ENCODE peak calls at places on chromosome 22, in ten cellular contexts. I is RKO; M is AG08396; V is T-helper 9 cell; G is naive thymus-derived CD8-positive, alpha-beta T cell; P is GM06990; E is stimulated activated effector memory CD8-positive, alpha-beta T cell treated with anti-CD3 and anti-CD28 coated beads, Interleukin-12 subunit alpha, Interleukin-12 subunit beta, amount 100 ng/mL, for 72 hours; Z is memory B cell; W is right atrium auricular region; R is osteoblast. H is an unnamed sample.

GRCh38 chr22:43482310-43482625 is 70.5 kb downstream of the MPPED1 start:
- DNase-seq in I (no peak), M (no peak), V (no peak), G (no peak), P (no peak), E (no peak), Z (no peak), W (no peak), R (peak), H (no peak)

GRCh38 chr22:26447594-26448329 is 18.7 kb downstream of the ASPHD2 start:
- DNase-seq in I (no peak), M (no peak), V (no peak), G (no peak), P (no peak), E (no peak), Z (no peak), W (no peak), R (no peak), H (no peak)

GRCh38 chr22:29343313-29343805 is 27.9 kb upstream of the RASL10A start:
- DNase-seq in I (no peak), M (peak), V (no peak), G (no peak), P (no peak), E (peak), Z (no peak), W (peak), R (peak), H (no peak)

GRCh38 chr22:27086080-27086479 is 428.7 kb downstream of the MIAT start:
- DNase-seq in I (no peak), M (no peak), V (no peak), G (no peak), P (no peak), E (no peak), Z (no peak), W (no peak), R (no peak), H (no peak)

GRCh38 chr22:39926175-39927152 is 25.6 kb downstream of the GRAP2 start:
- DNase-seq in I (no peak), M (no peak), V (no peak), G (no peak), P (no peak), E (no peak), Z (no peak), W (no peak), R (no peak), H (peak)

GRCh38 chr22:30287626-30288413 is 1.5 kb downstream of the CASTOR1 start:
- DNase-seq in I (peak), M (peak), V (peak), G (peak), P (peak), E (peak), Z (peak), W (peak), R (peak), H (peak)

GRCh38 chr22:24402460-24403192 is 24.8 kb upstream of the ADORA2A start:
- DNase-seq in I (peak), M (peak), V (no peak), G (no peak), P (no peak), E (no peak), Z (no peak), W (peak), R (peak), H (peak)

GRCh38 chr22:30606455-30607299 is at the start of gene TCN2:
- DNase-seq in I (no peak), M (peak), V (peak), G (no peak), P (peak), E (peak), Z (peak), W (peak), R (peak), H (peak)

GRCh38 chr22:47295982-47296381 is 533.5 kb downstream of the TBC1D22A start:
- DNase-seq in I (no peak), M (no peak), V (no peak), G (no peak), P (no peak), E (no peak), Z (no peak), W (no peak), R (no peak), H (no peak)

GRCh38 chr22:11628651-11629511 is 3899.1 kb upstream of the OR11H1 start:
- DNase-seq in I (no peak), M (no peak), V (no peak), G (no peak), P (no peak), E (no peak), Z (no peak), W (no peak), R (peak), H (no peak)

GRCh38 chr22:40024201-40025061 is 29.7 kb downstream of the FAM83F start:
- DNase-seq in I (peak), M (peak), V (peak), G (peak), P (peak), E (peak), Z (peak), W (no peak), R (peak), H (peak)

H was measured in hepatocyte.